ENCODE peak calls at places on chromosomes 6 and 20, in ten cellular contexts. X is sigmoid colon; J is osteocyte; S is H9; I is cardiac fibroblast; O is upper lobe of left lung; H is OCI-LY7; U is CD4-positive, alpha-beta T cell; V is NB4; K is HFF-Myc. C is an unnamed sample.

GRCh38 chr6:52749546-52750152 is 13.6 kb downstream of the GSTA2 start:
- DNase-seq in V (no peak), S (no peak), O (no peak), K (no peak), J (no peak), I (no peak), H (no peak), U (no peak), X (no peak), C (no peak)

GRCh38 chr6:50970908-50971307 is 152.2 kb downstream of the TFAP2B start:
- DNase-seq in X (no peak), O (no peak), H (no peak), S (no peak), J (no peak), I (no peak), K (no peak), U (no peak), V (no peak), C (no peak)

GRCh38 chr6:16318538-16318937 is 80.2 kb downstream of the GMPR start:
- DNase-seq in I (peak), X (no peak), S (no peak), O (no peak), K (no peak), V (no peak), U (no peak), H (no peak), J (no peak), C (no peak)

GRCh38 chr6:127900935-127901334 is at the start of gene THEMIS:
- DNase-seq in U (peak), V (no peak), I (no peak), S (no peak), H (no peak), J (no peak), O (no peak), X (no peak), K (no peak), C (no peak)

GRCh38 chr6:170269873-170270541 is 20.9 kb downstream of the DLL1 start:
- DNase-seq in U (no peak), S (no peak), J (no peak), K (no peak), I (no peak), O (no peak), V (no peak), X (no peak), H (no peak), C (no peak)

GRCh38 chr6:39361657-39362486 is 39.4 kb upstream of the KCNK16 start:
- DNase-seq in X (peak), S (peak), K (peak), V (peak), J (peak), H (peak), I (peak), O (peak), U (peak), C (peak)

GRCh38 chr6:170057961-170058877 is 232.7 kb downstream of the DLL1 start:
- DNase-seq in X (peak), S (no peak), H (no peak), J (peak), U (no peak), V (no peak), K (no peak), I (no peak), O (peak), C (no peak)

GRCh38 chr20:47717421-47717820 is 67.9 kb downstream of the SULF2 start:
- DNase-seq in S (no peak), X (no peak), I (no peak), K (no peak), V (no peak), U (no peak), O (no peak), J (no peak), H (no peak), C (no peak)

GRCh38 chr6:152250127-152250526 is 387.0 kb downstream of the SYNE1 start:
- DNase-seq in K (no peak), V (no peak), O (no peak), X (no peak), J (no peak), I (no peak), S (no peak), H (no peak), U (no peak), C (no peak)

GRCh38 chr20:54221996-54222890 is 14.4 kb downstream of the PFDN4 start:
- DNase-seq in O (no peak), I (no peak), K (no peak), X (no peak), V (no peak), U (no peak), S (no peak), H (no peak), J (no peak), C (no peak)

GRCh38 chr6:120279706-120280105 is 930.1 kb upstream of the MAN1A1 start:
- DNase-seq in H (no peak), X (no peak), K (no peak), V (no peak), S (no peak), O (no peak), I (no peak), J (no peak), U (no peak), C (peak)

GRCh38 chr6:84639396-84639795 is 125.0 kb downstream of the TBX18 start:
- DNase-seq in X (no peak), K (no peak), S (no peak), U (no peak), H (no peak), V (no peak), O (no peak), J (no peak), I (no peak), C (no peak)

GRCh38 chr6:36649721-36650484 is 28.6 kb upstream of the CDKN1A start:
- DNase-seq in K (no peak), I (no peak), H (peak), U (no peak), X (no peak), O (no peak), J (no peak), V (peak), S (no peak), C (no peak)

GRCh38 chr6:12947191-12947795 is 230.7 kb downstream of the PHACTR1 start:
- DNase-seq in V (peak), H (no peak), U (no peak), I (no peak), J (no peak), S (no peak), O (no peak), K (no peak), X (no peak), C (no peak)

GRCh38 chr6:56594699-56595098 is 48.0 kb downstream of the DST start:
- DNase-seq in I (no peak), V (no peak), S (no peak), O (peak), H (peak), U (no peak), K (no peak), J (no peak), X (no peak), C (no peak)

GRCh38 chr6:163420315-163420667 is 5.8 kb downstream of the QKI start:
- DNase-seq in V (no peak), U (no peak), H (no peak), O (no peak), J (no peak), I (no peak), K (no peak), S (no peak), X (no peak), C (no peak)

GRCh38 chr6:23055523-23055922 is 486.2 kb downstream of the HDGFL1 start:
- DNase-seq in S (no peak), O (no peak), J (no peak), H (no peak), U (no peak), X (no peak), V (no peak), K (no peak), I (no peak), C (no peak)

GRCh38 chr20:41960166-41960565 is 342.0 kb upstream of the CHD6 start:
- DNase-seq in O (no peak), S (no peak), X (no peak), U (no peak), I (no peak), J (no peak), V (no peak), H (no peak), K (no peak), C (no peak)

GRCh38 chr20:41958391-41958790 is 340.2 kb upstream of the CHD6 start:
- DNase-seq in S (no peak), K (no peak), V (peak), X (no peak), I (no peak), H (peak), O (no peak), J (no peak), U (no peak), C (no peak)

GRCh38 chr20:41951615-41952014 is 333.4 kb upstream of the CHD6 start:
- DNase-seq in J (no peak), X (no peak), O (no peak), U (no peak), K (no peak), S (no peak), I (no peak), H (no peak), V (no peak), C (no peak)

DNA sequence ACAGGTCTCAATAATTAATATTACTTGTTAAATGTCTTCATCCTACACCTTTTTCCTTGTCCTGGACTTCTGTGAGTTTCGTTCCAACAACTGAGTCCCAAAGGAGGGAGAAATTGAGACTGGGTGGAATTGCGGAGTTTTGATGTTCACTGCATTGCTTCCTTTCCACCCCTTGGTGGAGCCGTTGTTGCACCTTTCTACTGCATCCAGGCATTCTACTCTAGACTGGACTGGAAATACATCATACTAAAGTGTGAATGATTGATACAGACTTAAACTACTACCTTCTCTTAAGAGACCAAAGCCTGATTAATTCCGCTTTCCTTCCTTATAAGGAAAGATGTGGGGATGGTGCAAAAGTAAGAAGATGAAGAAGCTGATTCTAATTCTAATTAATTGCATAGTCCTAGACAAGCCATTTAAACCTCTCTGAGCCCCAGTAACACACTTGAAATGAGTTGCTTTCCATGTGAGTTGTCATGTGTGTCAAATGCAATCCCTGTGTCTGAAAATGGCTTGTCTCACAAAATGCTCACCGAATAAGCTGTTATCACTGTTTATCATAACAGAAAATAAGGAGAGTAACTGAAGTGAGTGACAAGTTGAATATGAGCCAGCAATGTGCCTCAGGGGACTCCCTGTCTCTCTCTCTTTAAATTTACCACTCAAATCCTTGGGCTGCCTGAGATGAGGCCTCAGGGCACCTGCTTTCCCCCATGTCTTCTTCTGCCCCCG is 338.3 kb upstream of the CHD6 start:
- DNase-seq in U (no peak), X (no peak), S (peak), V (peak), I (peak), J (no peak), O (no peak), K (no peak), H (peak), C (peak)
- TF ChIP-seq CTCF in U (no peak), X (no peak), S (peak), V (peak), I (peak), J (no peak), O (peak), K (peak), H (peak), C (peak)

DNA sequence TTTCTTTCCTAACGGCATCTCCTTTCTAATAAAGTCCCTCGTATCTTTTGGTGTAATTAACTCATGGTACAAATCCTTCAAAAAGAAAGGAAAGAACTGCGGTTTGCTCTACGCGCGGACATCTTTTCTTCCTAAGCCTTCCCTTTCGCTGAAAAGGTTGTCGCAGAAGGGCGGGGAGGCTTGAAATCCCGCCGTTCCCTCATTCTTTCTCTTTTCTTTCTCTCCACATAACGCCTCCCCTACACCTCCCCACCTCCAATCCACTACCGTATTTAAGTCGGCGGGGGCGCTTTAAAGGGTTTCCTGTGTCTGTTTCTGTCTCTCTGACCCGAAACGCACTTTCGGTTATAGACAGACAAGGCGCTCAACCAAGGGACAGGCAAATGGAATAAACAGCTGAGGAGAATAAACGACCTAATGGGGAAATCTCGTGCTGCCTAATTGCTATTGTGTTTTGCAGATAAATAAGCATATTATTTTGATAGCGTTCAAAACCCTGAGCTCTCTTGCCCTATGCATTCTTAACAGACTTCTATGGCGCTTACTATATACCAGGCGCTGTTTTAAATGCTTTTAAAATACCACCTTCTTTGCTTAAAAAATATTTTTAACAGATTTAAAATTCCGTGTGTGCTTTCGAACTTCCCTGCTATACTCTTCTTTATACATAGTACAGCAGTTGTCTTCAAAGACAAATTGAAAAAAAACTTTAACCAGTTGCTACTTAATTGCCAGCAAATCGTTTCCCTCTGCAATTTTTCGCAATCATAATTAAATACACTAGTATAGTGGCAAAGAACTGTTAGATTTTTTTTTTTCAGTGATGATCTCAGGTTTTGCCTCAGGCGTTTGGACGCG is 2.5 kb upstream of the HEY2 start:
- DNase-seq in X (peak), V (peak), S (peak), I (peak), H (peak), O (peak), K (no peak), J (no peak), U (peak), C (peak)
- TF ChIP-seq CTCF in X (no peak), V (no peak), S (no peak), I (no peak), H (no peak), O (no peak), K (no peak), J (peak), U (no peak), C (no peak)

GRCh38 chr6:149190228-149190831 is 127.2 kb upstream of the TAB2 start:
- DNase-seq in S (peak), U (peak), O (peak), V (peak), I (peak), X (no peak), K (no peak), H (peak), J (no peak), C (no peak)
- TF ChIP-seq CTCF in S (peak), U (peak), O (no peak), V (no peak), I (peak), X (no peak), K (peak), H (peak), J (no peak), C (no peak)

GRCh38 chr20:42530855-42531674 is 658.6 kb downstream of the PTPRT start:
- DNase-seq in V (peak), K (no peak), S (peak), U (no peak), H (peak), I (peak), X (no peak), J (no peak), O (no peak), C (peak)
- TF ChIP-seq CTCF in V (peak), K (no peak), S (peak), U (no peak), H (peak), I (no peak), X (peak), J (peak), O (peak), C (peak)

GRCh38 chr20:22387452-22387851 is 196.9 kb downstream of the FOXA2 start:
- DNase-seq in X (no peak), V (no peak), I (no peak), U (no peak), J (no peak), O (no peak), S (no peak), H (no peak), K (no peak), C (no peak)

GRCh38 chr20:22383156-22383555 is 201.2 kb downstream of the FOXA2 start:
- DNase-seq in U (no peak), K (no peak), J (no peak), H (no peak), I (no peak), S (no peak), O (no peak), V (no peak), X (no peak), C (no peak)

GRCh38 chr20:22386300-22386623 is 198.1 kb downstream of the FOXA2 start:
- DNase-seq in J (no peak), X (no peak), O (no peak), S (no peak), I (no peak), V (no peak), K (no peak), U (no peak), H (no peak), C (no peak)

GRCh38 chr20:22384978-22385377 is 199.4 kb downstream of the FOXA2 start:
- DNase-seq in S (no peak), K (no peak), O (no peak), H (no peak), X (no peak), V (no peak), U (no peak), J (no peak), I (no peak), C (no peak)

DNA sequence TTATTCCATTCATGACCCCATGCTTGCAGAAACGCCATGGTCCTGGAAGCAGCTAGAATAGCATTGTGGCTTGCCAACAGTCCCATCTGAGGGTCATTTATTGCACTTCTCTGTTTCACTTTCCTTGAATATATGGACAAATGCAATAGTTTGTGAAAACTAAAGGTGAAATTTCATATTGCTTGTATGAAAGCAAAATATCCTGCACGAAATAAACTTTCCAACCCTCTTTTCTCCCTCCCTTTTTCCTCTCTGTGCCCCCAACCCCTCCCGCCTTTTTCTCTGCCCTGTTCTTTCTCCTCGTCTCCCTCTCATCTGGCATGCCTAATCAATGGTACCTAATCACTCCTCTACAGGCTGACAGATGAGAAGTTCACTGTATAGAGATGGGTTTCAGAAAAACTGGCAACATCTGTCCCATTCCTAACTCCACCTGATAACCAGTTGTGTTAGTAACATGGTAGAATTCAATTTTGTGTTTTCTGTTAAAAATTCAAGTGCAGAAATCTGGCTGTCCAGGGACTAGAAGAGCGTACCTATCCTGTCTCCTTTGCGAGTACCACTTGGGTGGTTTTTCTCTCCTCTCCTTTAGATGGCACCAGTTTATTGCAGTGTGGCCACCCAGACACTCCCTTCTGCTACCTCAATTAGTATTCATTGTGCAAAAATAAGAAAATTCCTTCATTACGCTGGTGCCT is 198.6 kb downstream of the FOXA2 start:
- DNase-seq in S (no peak), X (no peak), O (no peak), J (no peak), U (no peak), V (no peak), H (no peak), K (no peak), I (peak), C (no peak)
- TF ChIP-seq CTCF in S (peak), X (no peak), O (peak), J (no peak), U (no peak), V (no peak), H (peak), K (no peak), I (peak), C (no peak)

GRCh38 chr6:150600302-150601017 is 775 bp downstream of the PLEKHG1 start:
- DNase-seq in K (peak), X (peak), S (peak), I (peak), V (peak), H (peak), J (no peak), O (peak), U (peak), C (peak)
- TF ChIP-seq CTCF in K (peak), X (peak), S (peak), I (peak), V (no peak), H (peak), J (peak), O (peak), U (peak), C (peak)

C was measured in nephron progenitor cell.